ENCODE peak calls at places on chromosomes 1 and 21, in nine cellular contexts. L is Peyer's patch, S is transverse colon, P is heart left ventricle, U is K562, Q is H1, G is HCT116, B is stomach, I is right lobe of liver. M is an unnamed sample. For H3K4me1, the result is how much of the 10 kb centered on the place peaks cover.

GRCh38 chr1:33163621-33164071 is 18.2 kb downstream of the TRIM62 start:
- DNase-seq in L (no peak), S (no peak), P (no peak), U (no peak), Q (peak), G (no peak), B (no peak), I (no peak), M (no peak)

GRCh38 chr1:153944005-153944821 is 2.3 kb downstream of the DENND4B start:
- DNase-seq in L (peak), S (no peak), P (no peak), U (peak), Q (no peak), G (no peak), B (no peak), I (peak), M (no peak)

GRCh38 chr1:90779573-90779972 is 62.5 kb upstream of the BARHL2 start:
- DNase-seq in L (no peak), S (no peak), P (no peak), U (no peak), Q (no peak), G (no peak), B (no peak), I (no peak), M (no peak)

GRCh38 chr21:27693376-27693775 is 726.5 kb upstream of the ADAMTS5 start:
- DNase-seq in L (no peak), S (no peak), P (no peak), U (no peak), Q (no peak), G (no peak), B (no peak), I (no peak), M (no peak)

GRCh38 chr1:23558872-23559135 is 497 bp downstream of the ID3 start:
- DNase-seq in L (no peak), S (no peak), P (no peak), U (no peak), Q (no peak), G (no peak), B (no peak), I (no peak), M (no peak)

GRCh38 chr1:114346480-114347029 is 164.4 kb downstream of the TRIM33 start:
- DNase-seq in L (peak), S (peak), P (peak), U (peak), Q (peak), G (peak), B (peak), I (peak), M (peak)

GRCh38 chr1:54280652-54281051 is 80.7 kb downstream of the MRPL37 start:
- DNase-seq in L (no peak), S (no peak), P (no peak), U (no peak), Q (no peak), G (no peak), B (no peak), I (no peak), M (no peak)

GRCh38 chr1:216666431-216666830 is 56.8 kb downstream of the ESRRG start:
- DNase-seq in L (no peak), S (no peak), P (no peak), U (no peak), Q (no peak), G (no peak), B (no peak), I (no peak), M (no peak)

GRCh38 chr1:17475729-17476128 is 36.3 kb upstream of the RCC2 start:
- DNase-seq in L (no peak), S (no peak), P (no peak), U (no peak), Q (no peak), G (no peak), B (no peak), I (no peak), M (peak)

GRCh38 chr1:25503551-25504426 is 39.6 kb upstream of the LDLRAP1 start:
- DNase-seq in L (peak), S (peak), P (peak), U (peak), Q (peak), G (peak), B (peak), I (peak), M (peak)

GRCh38 chr1:42279055-42279454 is 56.0 kb downstream of the FOXJ3 start:
- DNase-seq in L (no peak), S (no peak), P (no peak), U (no peak), Q (no peak), G (no peak), B (no peak), I (no peak), M (no peak)

GRCh38 chr1:184838374-184838995 is 83.8 kb upstream of the EDEM3 start:
- DNase-seq in L (no peak), S (peak), P (peak), U (no peak), Q (no peak), G (no peak), B (peak), I (no peak), M (peak)

GRCh38 chr1:89405275-89405929 is 41.5 kb downstream of the GBP6 start:
- DNase-seq in L (no peak), S (no peak), P (no peak), U (no peak), Q (peak), G (no peak), B (no peak), I (no peak), M (no peak)

GRCh38 chr21:43958364-43959158 is 53.5 kb upstream of the TRAPPC10 start:
- DNase-seq in L (no peak), S (no peak), P (no peak), U (no peak), Q (no peak), G (no peak), B (no peak), I (no peak), M (no peak)

GRCh38 chr1:16072616-16073484 is 601 bp downstream of the FAM131C start:
- DNase-seq in L (no peak), S (no peak), P (no peak), U (peak), Q (peak), G (no peak), B (no peak), I (no peak), M (peak)

GRCh38 chr1:172845371-172845770 is 186.5 kb downstream of the FASLG start:
- DNase-seq in L (no peak), S (no peak), P (no peak), U (no peak), Q (no peak), G (no peak), B (no peak), I (no peak), M (no peak)

GRCh38 chr1:99115231-99115630 is 110.6 kb upstream of the PLPPR5 start:
- DNase-seq in L (no peak), S (no peak), P (no peak), U (no peak), Q (no peak), G (no peak), B (no peak), I (no peak), M (no peak)

GRCh38 chr1:2786329-2787162 is 14.9 kb downstream of the TTC34 start:
- DNase-seq in L (peak), S (peak), P (peak), U (peak), Q (peak), G (no peak), B (peak), I (peak), M (no peak)

GRCh38 chr1:198212675-198213074 is 55.9 kb downstream of the NEK7 start:
- DNase-seq in L (no peak), S (no peak), P (no peak), U (no peak), Q (no peak), G (no peak), B (no peak), I (no peak), M (no peak)

GRCh38 chr1:7579016-7579415 is 192.1 kb upstream of the VAMP3 start:
- DNase-seq in L (no peak), S (no peak), P (peak), U (no peak), Q (no peak), G (no peak), B (no peak), I (peak), M (no peak)

GRCh38 chr1:7575041-7575400 is 196.1 kb upstream of the VAMP3 start:
- DNase-seq in L (no peak), S (no peak), P (no peak), U (no peak), Q (no peak), G (no peak), B (no peak), I (peak), M (no peak)

GRCh38 chr1:7574121-7575040 is 196.7 kb upstream of the VAMP3 start:
- DNase-seq in L (no peak), S (no peak), P (peak), U (no peak), Q (no peak), G (no peak), B (peak), I (peak), M (peak)

GRCh38 chr1:7578206-7578605 is 192.9 kb upstream of the VAMP3 start:
- DNase-seq in L (peak), S (no peak), P (peak), U (no peak), Q (no peak), G (no peak), B (no peak), I (peak), M (no peak)

DNA sequence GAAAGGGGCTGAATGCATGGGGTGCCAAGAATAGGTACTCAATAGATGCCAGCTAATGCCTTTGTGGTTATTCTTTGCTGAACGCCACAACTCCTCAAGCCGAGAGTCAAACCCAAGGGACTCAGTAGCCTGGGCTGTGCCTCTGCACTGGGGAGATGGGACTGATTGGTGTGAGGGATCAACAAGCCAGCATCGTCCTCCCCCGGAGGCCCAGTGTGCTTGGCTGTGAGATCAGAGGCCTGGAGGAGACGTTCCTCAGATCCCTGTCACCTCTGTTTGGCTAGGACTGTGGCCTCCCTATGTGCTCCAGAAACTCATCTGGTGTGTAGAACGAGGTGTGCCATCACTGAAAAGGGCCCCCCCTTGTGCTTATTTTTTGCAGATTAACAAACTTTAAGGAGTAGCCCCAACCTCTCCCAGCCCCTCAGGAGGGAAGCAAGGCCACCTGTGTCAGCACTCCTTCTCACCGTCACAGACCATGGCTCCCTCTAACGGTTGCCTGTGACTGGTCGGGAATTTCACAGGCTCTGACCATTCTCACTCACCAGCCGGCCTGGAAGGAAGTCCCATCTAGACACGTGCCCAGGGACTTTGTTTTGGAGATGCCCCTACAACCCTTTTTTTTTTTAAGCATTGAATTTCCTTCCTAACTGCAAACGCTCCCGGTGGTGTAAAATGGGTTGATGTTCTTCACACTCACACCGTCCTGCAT is 194.0 kb upstream of the VAMP3 start:
- DNase-seq in L (peak), S (no peak), P (peak), U (peak), Q (no peak), G (peak), B (no peak), I (peak), M (no peak)
- TF ChIP-seq CTCF in L (peak), S (no peak), P (peak), U (peak), Q (peak), G (no peak), B (no peak), I (peak), M (no peak)

DNA sequence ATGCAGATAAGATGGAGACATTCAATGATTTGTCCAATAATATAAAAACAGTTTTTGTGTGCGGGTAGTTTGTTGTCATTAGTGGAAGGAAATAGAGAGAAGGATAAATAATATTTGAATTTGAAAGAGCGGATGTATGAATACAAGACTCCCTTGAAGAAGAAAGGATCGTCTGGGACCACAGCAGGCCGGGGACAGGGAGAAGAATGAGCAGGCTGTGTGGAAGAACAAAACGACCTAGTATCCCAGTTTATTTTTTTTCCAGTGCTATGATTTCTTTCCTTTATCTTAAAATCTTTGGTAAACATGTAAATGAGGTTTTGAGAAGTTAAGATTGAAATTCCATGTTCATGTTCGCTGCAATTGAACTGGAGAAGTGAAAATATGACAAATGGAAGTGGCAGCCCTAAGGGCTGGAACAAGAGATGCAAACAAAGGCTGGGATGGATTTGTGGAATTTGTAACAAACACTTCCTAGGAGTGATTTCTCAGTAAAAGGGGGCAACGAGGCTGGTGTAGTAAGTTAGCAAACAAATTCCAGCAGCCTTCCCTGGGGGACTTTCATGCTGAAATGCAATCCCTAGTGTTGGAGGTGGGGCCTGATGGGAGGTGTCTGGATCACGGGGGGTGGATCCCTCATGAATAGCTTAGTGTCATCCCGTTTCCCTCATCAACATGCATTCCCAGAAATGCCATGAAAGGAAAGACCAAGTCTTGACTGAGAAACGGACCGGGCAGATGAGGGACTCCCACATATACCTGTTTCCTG is 10.2 kb upstream of the IFI16 start:
- DNase-seq in L (peak), S (peak), P (peak), U (no peak), Q (peak), G (no peak), B (no peak), I (peak), M (peak)
- TF ChIP-seq POLR2A in L (peak), S (peak), P (peak), U (no peak), Q (no peak), G (no peak), B (no peak), I (peak), M (peak)

GRCh38 chr1:85459274-85459673 is 5.7 kb downstream of the DDAH1 start:
- DNase-seq in L (no peak), S (no peak), P (no peak), U (no peak), Q (no peak), G (no peak), B (no peak), I (no peak), M (peak)
- H3K4me1 ChIP-seq in L (under half), S (under half), P (under half), U (under half), Q (under half), G (under half), B (under half), I (under half), M (under half)

DNA sequence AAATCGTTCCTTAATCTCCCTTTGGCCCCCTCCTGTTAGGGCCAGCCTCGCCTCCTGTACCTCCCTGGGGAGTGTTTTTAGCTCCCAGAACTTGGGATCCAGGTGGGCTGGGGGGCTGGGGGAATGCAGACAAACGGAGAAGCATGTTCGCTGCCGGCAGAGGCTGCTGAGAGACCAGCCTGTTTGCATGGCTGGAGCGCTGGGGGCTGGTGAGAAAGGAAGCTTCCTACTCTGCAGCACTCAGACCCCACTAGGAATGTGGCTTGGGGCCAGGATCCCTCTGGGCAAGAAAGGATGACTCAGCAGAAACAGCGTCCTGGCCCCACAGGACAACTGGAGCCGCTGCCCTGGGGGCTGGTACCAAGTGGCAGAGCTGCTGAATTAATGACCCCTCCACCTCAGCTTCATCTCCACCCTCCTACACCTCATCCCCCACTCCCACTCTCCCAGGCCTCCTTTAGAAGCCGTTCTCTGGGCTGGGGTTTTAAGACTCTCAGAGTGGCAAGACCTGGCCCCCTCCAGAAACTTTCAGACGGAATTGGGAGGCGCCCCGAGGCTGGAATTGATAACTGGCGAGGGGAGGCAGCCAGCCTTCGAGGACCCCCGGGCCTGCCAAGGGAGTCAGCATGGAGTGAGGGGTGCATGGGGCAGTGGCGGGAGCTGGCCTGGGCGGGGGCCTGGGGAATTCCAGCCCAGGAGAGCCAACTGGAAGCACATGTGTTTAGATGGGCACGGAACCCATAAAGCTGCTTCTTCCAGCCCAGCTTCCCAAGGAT is 28.5 kb upstream of the EPS8L3 start:
- DNase-seq in L (no peak), S (peak), P (peak), U (peak), Q (peak), G (no peak), B (peak), I (peak), M (peak)
- TF ChIP-seq CTCF in L (no peak), S (no peak), P (peak), U (peak), Q (peak), G (no peak), B (no peak), I (no peak), M (no peak)

GRCh38 chr1:84944767-84945486 is 51.9 kb upstream of the LPAR3 start:
- DNase-seq in L (no peak), S (peak), P (peak), U (peak), Q (peak), G (peak), B (peak), I (no peak), M (peak)
- TF ChIP-seq POLR2A in L (no peak), S (no peak), P (no peak), U (no peak), Q (no peak), G (no peak), B (no peak), I (no peak), M (no peak)

DNA sequence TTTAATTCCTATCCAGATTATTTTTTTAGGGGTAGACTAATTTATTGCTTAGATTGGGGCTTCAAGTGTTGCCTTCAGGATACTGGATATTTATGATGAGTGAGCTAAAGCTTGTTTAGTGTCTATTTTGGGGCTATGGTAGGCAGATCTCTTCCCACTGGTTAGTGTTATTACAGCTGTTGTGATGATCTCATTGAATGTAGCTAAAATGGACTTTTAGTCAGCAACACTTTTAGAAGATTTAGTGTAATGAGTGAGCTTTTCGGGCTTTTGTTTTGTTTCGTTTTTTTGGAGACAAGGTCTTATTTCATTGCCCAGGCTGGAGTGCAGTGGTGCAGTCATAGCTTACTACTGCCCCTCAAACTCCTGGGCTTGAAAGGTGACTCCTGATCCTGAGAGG is 14.2 kb downstream of the THRAP3 start:
- DNase-seq in L (no peak), S (no peak), P (no peak), U (no peak), Q (no peak), G (no peak), B (no peak), I (no peak), M (no peak)
- H3K4me1 ChIP-seq in L (under half), S (under half), P (under half), U (under half), Q (under half), G (under half), B (under half), I (under half), M (half or more)